ENCODE peak calls at places on chromosomes 3 and 15, in seven cellular contexts. P is neural progenitor cell, U is astrocyte, I is SK-N-SH, K is HCT116, D is GM12878, L is GM23248. S is an unnamed sample.

GRCh38 chr3:12964713-12965612 is 108.3 kb downstream of the IQSEC1 start:
- DNase-seq in P (no peak), U (no peak), I (no peak), K (no peak), D (no peak), L (no peak), S (no peak)

GRCh38 chr3:49205154-49205788 is 33.9 kb downstream of the KLHDC8B start:
- DNase-seq in P (no peak), U (no peak), I (no peak), K (no peak), D (no peak), L (no peak), S (no peak)

GRCh38 chr3:66153961-66154923 is 66.6 kb upstream of the SLC25A26 start:
- DNase-seq in P (peak), U (peak), I (peak), K (no peak), D (no peak), L (peak), S (no peak)

GRCh38 chr15:52113246-52113645 is 671 bp upstream of the BCL2L10 start:
- DNase-seq in P (no peak), U (no peak), I (no peak), K (no peak), D (no peak), L (peak), S (no peak)

GRCh38 chr3:63960048-63960711 is 48.0 kb upstream of the SCAANT1 start:
- DNase-seq in P (no peak), U (peak), I (no peak), K (peak), D (no peak), L (peak), S (peak)

GRCh38 chr3:20739814-20740213 is 553.8 kb upstream of the SGO1 start:
- DNase-seq in P (no peak), U (no peak), I (no peak), K (no peak), D (no peak), L (peak), S (no peak)

GRCh38 chr15:74141591-74141990 is 11.2 kb downstream of the ISLR2 start:
- DNase-seq in P (no peak), U (no peak), I (no peak), K (no peak), D (no peak), L (no peak), S (no peak)

GRCh38 chr3:53236112-53236841 is 19.5 kb downstream of the TKT start:
- DNase-seq in P (no peak), U (peak), I (no peak), K (peak), D (no peak), L (peak), S (peak)

GRCh38 chr3:15185404-15185803 is 20.6 kb upstream of the CAPN7 start:
- DNase-seq in P (no peak), U (no peak), I (no peak), K (no peak), D (no peak), L (no peak), S (no peak)

GRCh38 chr3:57006048-57006709 is 54.3 kb upstream of the SPATA12 start:
- DNase-seq in P (no peak), U (no peak), I (no peak), K (no peak), D (no peak), L (no peak), S (no peak)

GRCh38 chr3:166455724-166456123 is 618.5 kb upstream of the BCHE start:
- DNase-seq in P (no peak), U (peak), I (no peak), K (no peak), D (no peak), L (no peak), S (peak)

GRCh38 chr15:92811514-92811913 is 88.6 kb upstream of the CHD2 start:
- DNase-seq in P (no peak), U (no peak), I (no peak), K (no peak), D (no peak), L (no peak), S (peak)

GRCh38 chr15:40843885-40844542 is at the start of gene SPINT1:
- DNase-seq in P (peak), U (no peak), I (peak), K (no peak), D (no peak), L (peak), S (peak)

GRCh38 chr3:146540236-146540635 is 4.2 kb downstream of the PLSCR1 start:
- DNase-seq in P (no peak), U (no peak), I (no peak), K (no peak), D (no peak), L (no peak), S (no peak)
- H3K4me2 ChIP-seq in P (no peak), U (no peak), I (no peak), K (no peak), D (peak), L (no peak), S (no peak)

DNA sequence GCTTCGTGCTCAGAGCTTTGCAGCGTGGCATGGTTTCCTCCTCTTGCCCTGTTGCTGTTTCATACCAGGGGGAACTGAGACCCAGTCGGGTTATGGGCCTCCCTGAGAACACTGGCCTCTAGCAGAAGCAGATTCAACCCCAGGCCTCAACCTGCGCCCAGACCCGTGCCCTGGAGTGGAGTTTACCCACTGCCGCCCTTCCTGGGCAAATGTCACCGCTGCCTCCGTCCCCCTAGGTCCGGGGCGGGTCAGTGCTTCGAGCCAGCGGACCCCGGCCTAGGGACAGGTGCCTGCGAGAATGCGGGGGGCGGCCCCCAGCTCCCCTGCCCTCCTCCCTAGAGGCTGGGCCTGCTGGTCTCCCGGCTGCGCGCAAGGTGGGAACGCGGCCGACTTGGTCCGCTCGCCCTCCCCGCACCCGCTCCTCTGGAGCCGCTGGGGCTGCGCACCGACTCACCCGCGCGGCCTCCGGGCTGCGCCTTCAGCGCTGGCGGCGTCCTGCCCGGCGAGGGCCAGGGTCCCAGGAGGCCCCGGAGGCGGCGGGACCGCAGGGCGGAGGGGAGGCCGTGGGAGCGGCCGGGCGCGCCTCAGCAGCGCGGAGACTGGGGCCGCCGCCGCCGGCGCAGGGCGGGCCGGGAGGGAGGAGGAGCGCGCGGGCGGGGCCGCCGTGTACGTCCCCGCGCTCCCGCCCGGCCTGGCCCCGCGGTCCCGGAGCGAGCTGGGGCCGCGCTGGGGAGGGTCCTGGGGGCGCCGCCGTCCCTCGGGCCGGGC is at the start of gene PIGZ:
- DNase-seq in P (peak), U (no peak), I (peak), K (no peak), D (no peak), L (peak), S (peak)
- H3K9ac ChIP-seq in P (no peak), U (peak), I (peak), K (peak), D (peak), L (peak), S (peak)

GRCh38 chr15:50435772-50436171 is 11.6 kb downstream of the USP8 start:
- DNase-seq in P (no peak), U (no peak), I (no peak), K (no peak), D (no peak), L (no peak), S (no peak)

GRCh38 chr15:50438251-50438650 is 14.0 kb downstream of the USP8 start:
- DNase-seq in P (no peak), U (no peak), I (no peak), K (no peak), D (no peak), L (no peak), S (no peak)

GRCh38 chr15:50440932-50441331 is 16.7 kb downstream of the USP8 start:
- DNase-seq in P (no peak), U (no peak), I (no peak), K (no peak), D (no peak), L (no peak), S (no peak)
- H3K4me2 ChIP-seq in P (no peak), U (no peak), I (no peak), K (no peak), D (no peak), L (no peak), S (no peak)

DNA sequence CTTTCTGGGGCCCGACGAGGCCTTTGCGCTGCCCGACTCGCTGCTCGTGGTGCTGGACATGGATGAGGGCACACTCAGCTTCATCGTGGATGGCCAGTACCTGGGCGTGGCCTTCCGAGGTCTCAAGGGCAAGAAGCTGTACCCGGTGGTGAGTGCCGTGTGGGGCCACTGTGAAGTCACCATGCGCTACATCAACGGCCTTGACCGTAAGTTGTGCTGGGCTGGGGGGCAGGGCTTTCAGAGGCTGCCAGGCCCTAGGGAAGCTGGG is 15.4 kb downstream of the SPSB4 start:
- DNase-seq in P (no peak), U (no peak), I (no peak), K (no peak), D (no peak), L (no peak), S (no peak)
- H3K9ac ChIP-seq in P (no peak), U (no peak), I (no peak), K (no peak), D (no peak), L (no peak), S (no peak)

S was measured in mammary epithelial cell.